ENCODE peak calls at places on chromosome 17, in four cellular contexts. Q is K562, F is WTC11, V is SK-N-SH. H is an unnamed sample.

GRCh38 chr17:45722161-45722560 is 62.0 kb upstream of the CRHR1 start:
- DNase-seq in Q (peak), F (peak), V (peak), H (no peak)

GRCh38 chr17:42623732-42624596 is 14.5 kb downstream of the TUBG1 start:
- DNase-seq in Q (peak), F (no peak), V (no peak), H (no peak)

GRCh38 chr17:73592531-73592961 is 51.7 kb downstream of the SDK2 start:
- DNase-seq in Q (no peak), F (no peak), V (no peak), H (no peak)

GRCh38 chr17:17971431-17972125 is 622 bp downstream of the TOM1L2 start:
- DNase-seq in Q (no peak), F (no peak), V (peak), H (no peak)

GRCh38 chr17:83026311-83026811 is 53.0 kb upstream of the METRNL start:
- DNase-seq in Q (no peak), F (no peak), V (no peak), H (no peak)

GRCh38 chr17:32191306-32191705 is 49.0 kb downstream of the RHOT1 start:
- DNase-seq in Q (no peak), F (no peak), V (no peak), H (no peak)

GRCh38 chr17:8095361-8095760 is 7.8 kb upstream of the ALOX12B start:
- DNase-seq in Q (no peak), F (no peak), V (no peak), H (no peak)

GRCh38 chr17:73284339-73284738 is 22.7 kb upstream of the CPSF4L start:
- DNase-seq in Q (no peak), F (no peak), V (peak), H (no peak)

GRCh38 chr17:16378631-16379282 is 2.1 kb upstream of the UBB start:
- DNase-seq in Q (peak), F (no peak), V (no peak), H (no peak)

GRCh38 chr17:74851612-74852236 is 8.0 kb downstream of the GRIN2C start:
- DNase-seq in Q (no peak), F (no peak), V (no peak), H (no peak)

GRCh38 chr17:20266806-20267458 is 200.4 kb downstream of the LGALS9B start:
- DNase-seq in Q (peak), F (no peak), V (no peak), H (no peak)

GRCh38 chr17:3551189-3551588 is 6.4 kb downstream of the TRPV3 start:
- DNase-seq in Q (no peak), F (no peak), V (no peak), H (no peak)
- TF ChIP-seq USF1 in Q (no peak), F (no peak), V (no peak), H (no peak)

GRCh38 chr17:35171834-35172233 is 22.4 kb downstream of the SLC35G3 start:
- DNase-seq in Q (no peak), F (no peak), V (no peak), H (no peak)
- TF ChIP-seq USF1 in Q (no peak), F (no peak), V (no peak), H (no peak)

DNA sequence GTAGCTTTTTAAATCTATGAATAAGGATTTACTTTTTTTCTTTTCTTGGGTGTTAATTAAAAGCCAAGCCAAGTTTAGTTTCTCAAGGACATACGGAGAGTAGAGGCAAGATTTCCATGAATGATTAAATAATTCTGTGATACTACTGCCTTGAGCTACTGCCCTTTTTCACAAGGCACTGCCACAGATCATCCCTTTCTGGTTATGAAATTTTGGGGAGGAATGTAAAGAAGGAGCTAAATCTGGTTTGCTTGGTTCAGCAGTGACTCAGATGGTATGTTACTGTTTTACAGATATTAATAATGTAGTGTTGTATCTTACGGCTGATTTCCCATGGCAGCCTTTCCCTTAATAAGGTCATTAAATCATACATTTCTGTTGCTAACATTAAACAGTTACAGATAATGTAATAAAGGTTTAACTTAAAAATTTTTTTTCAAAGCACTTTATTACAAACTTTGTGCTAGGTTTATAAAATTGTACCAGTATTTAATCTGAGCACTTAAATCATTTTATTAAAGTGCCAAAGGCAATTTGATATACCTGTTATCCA is 2.6 kb downstream of the WSB1 start:
- DNase-seq in Q (no peak), F (no peak), V (no peak), H (no peak)
- TF ChIP-seq USF1 in Q (no peak), F (no peak), V (no peak), H (no peak)

GRCh38 chr17:537133-537532 is 177.5 kb downstream of the VPS53 start:
- DNase-seq in Q (no peak), F (no peak), V (no peak), H (no peak)

GRCh38 chr17:540632-541031 is 174.0 kb downstream of the VPS53 start:
- DNase-seq in Q (no peak), F (no peak), V (no peak), H (no peak)

GRCh38 chr17:539766-540165 is 174.9 kb downstream of the VPS53 start:
- DNase-seq in Q (no peak), F (no peak), V (no peak), H (no peak)

GRCh38 chr17:539048-539447 is 175.6 kb downstream of the VPS53 start:
- DNase-seq in Q (no peak), F (no peak), V (no peak), H (no peak)

DNA sequence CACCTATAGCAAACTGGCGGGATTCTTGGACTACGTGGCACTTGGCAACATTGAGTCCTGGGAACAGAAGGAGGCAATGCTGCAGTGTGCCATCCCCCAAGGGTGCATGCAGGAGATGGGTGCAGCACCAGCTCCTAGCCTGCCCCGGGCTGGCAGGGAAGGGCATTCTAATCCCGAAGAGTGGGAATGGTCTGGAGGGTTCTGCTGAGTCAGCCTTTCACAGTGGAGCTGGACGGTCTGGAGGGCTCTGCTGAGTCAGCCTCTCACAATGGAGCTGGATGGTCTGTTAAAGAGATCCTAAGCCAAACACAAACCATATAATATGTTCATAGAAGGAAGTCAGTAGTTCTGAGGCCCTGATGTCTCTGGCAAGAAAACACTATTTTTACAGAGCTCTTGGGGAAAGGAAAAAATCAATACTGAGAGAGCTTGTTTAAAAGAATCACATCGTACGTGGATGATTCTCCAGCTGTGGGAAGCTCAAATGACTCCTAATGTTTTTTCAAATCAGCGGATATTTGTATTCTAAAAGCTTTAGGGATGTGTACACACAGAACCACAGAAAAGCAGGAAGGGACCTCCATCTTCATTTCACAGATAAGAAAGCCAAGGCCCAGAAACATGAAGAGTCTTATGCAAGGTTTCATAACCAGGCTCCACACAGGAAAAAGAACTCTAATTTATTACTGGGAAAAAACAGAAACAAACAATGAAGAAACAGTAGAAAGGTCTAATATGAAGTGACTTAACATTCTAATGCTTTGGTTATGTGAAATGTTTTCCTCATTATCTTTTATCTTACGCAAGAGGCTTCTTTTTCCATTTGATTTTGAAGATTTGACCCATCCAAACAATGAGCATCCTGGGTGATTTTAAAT is 176.3 kb downstream of the VPS53 start:
- DNase-seq in Q (no peak), F (no peak), V (no peak), H (no peak)
- TF ChIP-seq USF1 in Q (no peak), F (no peak), V (no peak), H (no peak)

DNA sequence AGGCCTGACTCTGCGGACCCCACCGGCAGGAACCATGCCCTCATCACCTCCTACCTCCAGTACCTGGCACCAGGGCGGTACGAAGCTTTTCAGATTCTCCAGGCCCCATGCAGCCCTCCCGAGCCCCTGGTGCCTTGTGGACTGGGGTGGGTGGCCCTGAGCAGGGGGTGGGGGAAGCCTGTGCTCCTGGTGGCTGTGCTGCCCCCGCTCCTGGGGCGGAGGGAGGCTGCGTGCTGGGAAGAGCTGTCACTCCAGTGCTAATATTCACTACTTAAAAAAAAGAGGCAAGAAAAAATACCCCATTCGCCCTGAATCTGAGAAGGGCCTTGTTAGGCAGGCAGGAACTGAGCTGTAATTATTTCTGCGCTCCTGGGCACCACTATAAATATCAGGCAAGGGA is 111.8 kb downstream of the ENGASE start:
- DNase-seq in Q (no peak), F (no peak), V (no peak), H (no peak)
- TF ChIP-seq USF1 in Q (no peak), F (no peak), V (no peak), H (no peak)

DNA sequence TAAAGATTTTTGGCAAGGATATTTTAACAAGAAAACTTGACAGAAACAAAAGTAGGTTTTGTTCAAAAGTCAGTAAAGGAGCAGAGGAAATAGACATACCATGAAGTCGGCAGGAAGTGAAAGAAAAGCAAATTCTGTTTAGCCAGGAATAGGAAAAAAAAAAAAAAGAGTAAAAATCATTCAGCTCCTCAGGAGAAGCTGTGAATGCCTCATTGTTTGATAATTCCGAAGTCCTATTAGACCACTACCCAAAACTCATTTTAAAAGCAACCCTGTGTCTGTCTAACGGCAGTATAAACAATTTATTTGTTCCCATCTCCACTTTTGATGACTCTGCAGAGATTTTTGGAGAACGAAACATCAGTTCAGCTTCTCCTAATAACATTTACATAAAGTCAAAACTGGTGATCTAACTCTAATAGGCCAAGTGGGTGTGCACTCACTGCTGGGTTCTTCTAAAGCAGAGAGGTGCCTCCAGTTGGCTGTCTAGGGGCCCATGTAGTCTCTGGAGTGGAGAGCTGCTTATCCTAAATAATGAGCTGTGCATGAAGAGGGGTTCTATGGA is 34.9 kb downstream of the TEKT3 start:
- DNase-seq in Q (no peak), F (no peak), V (no peak), H (no peak)
- TF ChIP-seq USF1 in Q (no peak), F (no peak), V (no peak), H (no peak)

H was measured in GM12878.